ENCODE peak calls at places on chromosomes 12 and 14, in eight cellular contexts. Y, X, G, R, B, W, N and P are unnamed samples.

GRCh38 chr12:111035578-111036301 is 115.4 kb upstream of the MYL2 start:
- DNase-seq in W (no peak), N (no peak), R (no peak), G (no peak), X (no peak), Y (no peak), B (no peak), P (no peak)

GRCh38 chr14:74488788-74489397 is 4.2 kb downstream of the NPC2 start:
- DNase-seq in X (no peak), R (no peak), W (peak), G (no peak), B (no peak), Y (no peak), N (no peak), P (no peak)

GRCh38 chr12:45259732-45260480 is 44.0 kb downstream of the ANO6 start:
- DNase-seq in X (no peak), G (no peak), W (peak), Y (no peak), B (peak), R (no peak), N (no peak), P (no peak)

GRCh38 chr14:55028476-55028875 is 1.4 kb downstream of the SOCS4 start:
- DNase-seq in G (no peak), R (no peak), X (no peak), B (no peak), Y (no peak), N (no peak), W (no peak), P (no peak)

GRCh38 chr12:18747960-18748359 is 10.0 kb downstream of the CAPZA3 start:
- DNase-seq in B (no peak), W (peak), G (no peak), R (no peak), Y (no peak), N (no peak), X (no peak), P (no peak)

GRCh38 chr14:21894003-21894897 is 220.6 kb upstream of the OR4E1 start:
- DNase-seq in N (no peak), Y (no peak), R (no peak), X (peak), W (no peak), G (peak), B (no peak), P (peak)

GRCh38 chr12:127052491-127053232 is 1214.3 kb upstream of the TMEM132C start:
- DNase-seq in N (no peak), X (no peak), R (no peak), G (no peak), Y (no peak), B (no peak), W (no peak), P (no peak)

GRCh38 chr12:76711241-76711640 is 52.7 kb upstream of the ZDHHC17 start:
- DNase-seq in G (no peak), R (no peak), X (no peak), N (no peak), Y (no peak), W (no peak), B (no peak), P (no peak)

GRCh38 chr12:11688831-11689230 is 39.4 kb downstream of the ETV6 start:
- DNase-seq in Y (no peak), G (no peak), X (no peak), N (no peak), R (no peak), W (peak), B (no peak), P (no peak)

GRCh38 chr12:34292736-34293625 is 270.7 kb downstream of the ALG10 start:
- DNase-seq in B (no peak), X (no peak), N (no peak), Y (peak), G (peak), R (no peak), W (no peak), P (no peak)

GRCh38 chr12:121117226-121117777 is 15.4 kb upstream of the P2RX7 start:
- DNase-seq in B (no peak), W (no peak), Y (no peak), R (no peak), X (no peak), N (no peak), G (no peak), P (no peak)

GRCh38 chr12:114671664-114672476 is 12.1 kb downstream of the TBX3 start:
- DNase-seq in W (peak), Y (no peak), G (no peak), R (no peak), X (no peak), B (no peak), N (no peak), P (no peak)

GRCh38 chr14:59262717-59263469 is 74.4 kb downstream of the DAAM1 start:
- DNase-seq in B (peak), R (no peak), G (no peak), W (no peak), X (no peak), Y (no peak), N (peak), P (no peak)

GRCh38 chr12:104649217-104649834 is 192.6 kb downstream of the CHST11 start:
- DNase-seq in X (no peak), Y (no peak), G (no peak), B (no peak), R (no peak), N (no peak), W (no peak), P (no peak)

GRCh38 chr12:47534695-47535094 is 171.1 kb downstream of the RPAP3 start:
- DNase-seq in G (no peak), Y (no peak), B (no peak), R (no peak), X (no peak), W (peak), N (no peak), P (no peak)